ENCODE peak calls at places on chromosomes 13 and 19, in six cellular contexts. R is EH; S is effector memory CD4-positive, alpha-beta T cell; L is activated CD4-positive, CD25-positive, alpha-beta regulatory T cell; N is RPMI8226; K is GM03348. O is an unnamed sample.
A peak's percentile ranks its signal among the peaks of the same experiment; 100 is the strongest.

GRCh38 chr19:53388168-53388567 is 6.8 kb upstream of the ZNF765 start:
- DNase-seq in R (no peak), S (no peak), L (no peak), N (no peak), K (peak; percentile 7), O (no peak)

GRCh38 chr13:60647547-60647946 is 250.5 kb downstream of the TDRD3 start:
- DNase-seq in R (no peak), S (no peak), L (no peak), N (no peak), K (no peak), O (no peak)

GRCh38 chr19:9674669-9675357 is at the start of gene ZNF562:
- DNase-seq in R (peak; percentile 88), S (peak; percentile 58), L (peak; percentile 69), N (peak; percentile 90), K (peak; percentile 94), O (peak; percentile 83)

GRCh38 chr13:82698941-82699340 is 1183.3 kb downstream of the SLITRK1 start:
- DNase-seq in R (no peak), S (no peak), L (no peak), N (no peak), K (no peak), O (no peak)

GRCh38 chr13:73579574-73580274 is 520.9 kb downstream of the KLF5 start:
- DNase-seq in R (no peak), S (no peak), L (no peak), N (no peak), K (no peak), O (no peak)

GRCh38 chr19:8097198-8097597 is 44.6 kb downstream of the CCL25 start:
- DNase-seq in R (no peak), S (no peak), L (no peak), N (no peak), K (no peak), O (no peak)

GRCh38 chr19:756232-756631 is 5.3 kb downstream of the MISP start:
- DNase-seq in R (peak; percentile 45), S (no peak), L (no peak), N (no peak), K (peak; percentile 31), O (no peak)

GRCh38 chr13:36163809-36164308 is 32.7 kb upstream of the DCLK1 start:
- DNase-seq in R (peak; percentile 98), S (no peak), L (no peak), N (no peak), K (no peak), O (no peak)

GRCh38 chr19:4388171-4389063 is 11.9 kb downstream of the SH3GL1 start:
- DNase-seq in R (no peak), S (no peak), L (no peak), N (no peak), K (peak; percentile 47), O (peak; percentile 47)

GRCh38 chr19:36215276-36216171 is 618 bp downstream of the ZNF146 start:
- DNase-seq in R (peak; percentile 37), S (no peak), L (no peak), N (no peak), K (peak; percentile 43), O (peak; percentile 52)

GRCh38 chr19:3981373-3981735 is 3.9 kb downstream of the EEF2 start:
- DNase-seq in R (no peak), S (no peak), L (no peak), N (no peak), K (peak; percentile 2), O (no peak)

GRCh38 chr13:25203256-25203794 is 31.2 kb upstream of the AMER2 start:
- DNase-seq in R (no peak), S (no peak), L (no peak), N (no peak), K (peak; percentile 16), O (no peak)

GRCh38 chr13:49679244-49679643 is 12.0 kb downstream of the EBPL start:
- DNase-seq in R (peak; percentile 16), S (no peak), L (no peak), N (no peak), K (no peak), O (no peak)

GRCh38 chr19:50719566-50719965 is at the start of gene SHANK1:
- DNase-seq in R (peak; percentile 43), S (no peak), L (no peak), N (peak; percentile 76), K (peak; percentile 53), O (no peak)

GRCh38 chr13:97537110-97537509 is 103.1 kb downstream of the RAP2A start:
- DNase-seq in R (no peak), S (no peak), L (no peak), N (no peak), K (no peak), O (no peak)

GRCh38 chr13:95452376-95452775 is 100.1 kb upstream of the CLDN10 start:
- DNase-seq in R (no peak), S (no peak), L (no peak), N (no peak), K (no peak), O (no peak)

GRCh38 chr13:100546713-100547405 is 41.7 kb downstream of the GGACT start:
- DNase-seq in R (no peak), S (no peak), L (no peak), N (no peak), K (no peak), O (no peak)

O was measured in dermis microvascular lymphatic vessel endothelial cell.